ENCODE peak calls at places on chromosome 9, in five cellular contexts. Y, B, Q, O and H are unnamed samples.

GRCh38 chr9:129773262-129774048 is 20.6 kb upstream of the PTGES start:
- DNase-seq in Q (peak), B (no peak), Y (no peak), O (no peak), H (no peak)

GRCh38 chr9:71941060-71941568 is 29.7 kb downstream of the C9orf85 start:
- DNase-seq in Y (no peak), B (no peak), Q (peak), O (no peak), H (no peak)

GRCh38 chr9:120435066-120435465 is 144.9 kb downstream of the CDK5RAP2 start:
- DNase-seq in Q (peak), O (no peak), B (no peak), Y (no peak), H (no peak)

GRCh38 chr9:134488901-134489280 is 152.7 kb upstream of the COL5A1 start:
- DNase-seq in B (no peak), Q (no peak), O (no peak), Y (no peak), H (no peak)

GRCh38 chr9:13141629-13142028 is 137.9 kb downstream of the MPDZ start:
- DNase-seq in Y (no peak), B (no peak), Q (no peak), O (no peak), H (no peak)

GRCh38 chr9:135183538-135184153 is 96.2 kb downstream of the OLFM1 start:
- DNase-seq in Y (no peak), Q (no peak), B (no peak), O (no peak), H (no peak)

GRCh38 chr9:99866398-99866797 is 40.1 kb upstream of the STX17 start:
- DNase-seq in O (no peak), Y (no peak), Q (no peak), B (no peak), H (no peak)

GRCh38 chr9:128215491-128216404 is 12.6 kb downstream of the DNM1 start:
- DNase-seq in Q (peak), O (no peak), Y (no peak), B (no peak), H (no peak)

GRCh38 chr9:132144708-132145365 is 17.0 kb upstream of the NTNG2 start:
- DNase-seq in Q (peak), B (no peak), O (no peak), Y (no peak), H (no peak)

GRCh38 chr9:107637421-107638420 is 148.2 kb upstream of the KLF4 start:
- DNase-seq in Y (peak), O (peak), Q (peak), B (peak), H (no peak)

GRCh38 chr9:110452227-110452801 is 114.7 kb upstream of the TXNDC8 start:
- DNase-seq in Q (peak), B (no peak), Y (no peak), O (peak), H (no peak)

GRCh38 chr9:128735373-128735772 is 11.4 kb upstream of the ZDHHC12 start:
- DNase-seq in O (no peak), Q (no peak), B (peak), Y (no peak), H (no peak)

GRCh38 chr9:134442087-134442470 is 115.8 kb downstream of the RXRA start:
- DNase-seq in Q (peak), B (no peak), O (no peak), Y (no peak), H (no peak)

GRCh38 chr9:95025213-95026170 is 292.0 kb downstream of the FANCC start:
- DNase-seq in B (peak), Y (no peak), O (peak), Q (peak), H (peak)

GRCh38 chr9:108151161-108151586 is 661.6 kb upstream of the KLF4 start:
- DNase-seq in Y (no peak), B (peak), Q (peak), O (no peak), H (no peak)

GRCh38 chr9:35728041-35728971 is 3.7 kb downstream of the TLN1 start:
- DNase-seq in Y (peak), B (peak), O (peak), Q (peak), H (no peak)

GRCh38 chr9:3906437-3907213 is 380.8 kb upstream of the RFX3 start:
- DNase-seq in Q (peak), O (no peak), Y (no peak), B (no peak), H (no peak)

GRCh38 chr9:133571491-133571890 is 37.0 kb downstream of the ADAMTSL2 start:
- DNase-seq in Q (no peak), O (no peak), Y (no peak), B (no peak), H (no peak)

GRCh38 chr9:77569335-77569734 is 78.8 kb downstream of the GNA14 start:
- DNase-seq in O (no peak), B (no peak), Q (no peak), Y (no peak), H (no peak)

GRCh38 chr9:15219511-15219910 is 87.5 kb downstream of the TTC39B start:
- DNase-seq in O (no peak), Q (no peak), Y (no peak), B (no peak), H (no peak)

GRCh38 chr9:113657765-113658564 is 194.4 kb downstream of the RGS3 start:
- DNase-seq in O (peak), B (peak), Y (peak), Q (peak), H (peak)

GRCh38 chr9:94498801-94499454 is 56.0 kb upstream of the PCAT7 start:
- DNase-seq in Y (no peak), Q (no peak), O (no peak), B (no peak), H (no peak)

GRCh38 chr9:95004452-95005275 is 278.2 kb downstream of the AOPEP start:
- DNase-seq in O (peak), B (peak), Y (no peak), Q (no peak), H (no peak)

GRCh38 chr9:2018162-2018643 is 3.1 kb downstream of the SMARCA2 start:
- DNase-seq in Q (no peak), O (no peak), Y (no peak), B (no peak), H (no peak)

GRCh38 chr9:114058688-114059046 is 19.4 kb downstream of the AMBP start:
- DNase-seq in Y (no peak), Q (no peak), O (no peak), B (no peak), H (no peak)

GRCh38 chr9:2465921-2466460 is 155.6 kb upstream of the VLDLR start:
- DNase-seq in O (no peak), Y (no peak), B (no peak), Q (peak), H (no peak)

GRCh38 chr9:133683494-133684460 is 47.6 kb downstream of the DBH start:
- DNase-seq in Q (peak), B (peak), O (no peak), Y (no peak), H (no peak)

GRCh38 chr9:5265939-5266338 is 34.7 kb downstream of the INSL4 start:
- DNase-seq in Y (no peak), O (peak), Q (no peak), B (no peak), H (no peak)

GRCh38 chr9:110999379-110999778 is 38.9 kb downstream of the LPAR1 start:
- DNase-seq in B (no peak), Q (no peak), Y (no peak), O (no peak), H (no peak)

GRCh38 chr9:132078369-132079356 is 1.0 kb downstream of the MED27 start:
- DNase-seq in B (no peak), Q (peak), Y (no peak), O (no peak), H (no peak)

DNA sequence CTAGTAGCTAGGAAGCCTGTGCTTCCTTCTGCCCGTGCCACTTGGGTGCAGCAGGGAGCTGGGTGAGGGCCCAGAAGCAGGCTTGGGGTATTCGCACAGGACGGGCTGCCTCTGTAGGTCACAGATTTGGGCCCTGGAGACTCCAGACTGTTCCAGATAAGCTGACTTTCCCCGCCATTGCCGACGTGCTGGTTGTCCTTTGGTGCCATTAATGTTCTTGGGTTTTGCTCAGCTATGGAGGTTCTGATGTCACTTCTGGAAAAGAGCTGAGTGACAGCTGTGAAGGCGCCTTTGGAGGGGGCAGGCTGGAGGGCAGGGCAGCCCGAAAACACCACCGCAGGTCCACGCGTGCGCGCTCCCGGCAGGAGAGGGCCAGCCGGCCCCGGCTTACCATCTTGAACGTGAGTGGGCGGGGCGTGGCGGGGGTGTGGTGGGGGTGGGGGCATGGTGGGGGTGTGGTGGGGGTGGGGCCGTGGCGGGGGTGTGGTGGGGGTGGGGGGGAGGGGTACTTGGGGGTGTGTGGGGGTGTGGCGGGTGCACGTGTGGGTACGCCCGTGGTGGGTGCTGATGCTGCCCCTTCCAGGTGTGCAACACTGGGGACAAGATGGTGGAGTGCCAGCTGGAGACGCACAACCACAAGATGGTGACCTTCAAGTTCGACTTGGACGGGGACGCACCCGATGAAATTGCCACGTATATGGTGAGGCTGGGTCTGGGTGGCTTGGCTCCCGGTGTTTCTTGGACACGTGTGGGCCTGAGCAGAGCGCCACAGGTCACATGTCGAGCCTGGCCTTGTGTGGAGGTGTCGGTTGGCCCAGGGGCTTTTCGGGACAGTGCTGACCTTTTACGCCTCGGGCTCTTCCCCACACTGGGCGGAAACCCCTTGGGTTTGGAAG is 79.6 kb downstream of the WNK2 start:
- DNase-seq in O (no peak), Y (no peak), Q (no peak), B (no peak), H (no peak)
- TF ChIP-seq CTCF in O (no peak), Y (no peak), Q (no peak), B (no peak), H (no peak)

GRCh38 chr9:121667214-121667613 is 15.8 kb downstream of the DAB2IP start:
- DNase-seq in B (no peak), Y (no peak), Q (no peak), O (no peak), H (no peak)
- TF ChIP-seq CTCF in B (no peak), Y (no peak), Q (no peak), O (no peak), H (no peak)

DNA sequence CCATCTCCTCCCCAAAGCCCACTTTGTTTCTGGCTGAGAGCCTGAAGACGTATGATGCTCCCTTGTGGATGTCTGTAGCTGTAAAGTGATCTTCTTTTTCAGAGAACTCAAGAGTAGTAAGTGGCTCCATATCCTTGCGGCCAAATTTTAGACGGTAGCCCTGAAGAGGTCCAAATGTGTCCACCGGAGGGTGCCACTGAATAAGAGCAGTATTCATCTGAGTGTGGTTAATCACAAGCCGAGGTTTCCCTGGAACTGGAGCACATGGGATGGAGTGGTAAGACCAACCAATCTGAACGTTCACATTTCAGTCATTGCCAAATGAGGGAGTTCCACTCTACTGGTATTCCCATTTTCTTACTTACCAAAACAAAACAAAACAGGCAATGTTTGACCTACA is 686.5 kb upstream of the DMAC1 start:
- DNase-seq in B (peak), Q (peak), O (peak), Y (no peak), H (no peak)
- TF ChIP-seq CTCF in B (peak), Q (peak), O (peak), Y (peak), H (peak)

DNA sequence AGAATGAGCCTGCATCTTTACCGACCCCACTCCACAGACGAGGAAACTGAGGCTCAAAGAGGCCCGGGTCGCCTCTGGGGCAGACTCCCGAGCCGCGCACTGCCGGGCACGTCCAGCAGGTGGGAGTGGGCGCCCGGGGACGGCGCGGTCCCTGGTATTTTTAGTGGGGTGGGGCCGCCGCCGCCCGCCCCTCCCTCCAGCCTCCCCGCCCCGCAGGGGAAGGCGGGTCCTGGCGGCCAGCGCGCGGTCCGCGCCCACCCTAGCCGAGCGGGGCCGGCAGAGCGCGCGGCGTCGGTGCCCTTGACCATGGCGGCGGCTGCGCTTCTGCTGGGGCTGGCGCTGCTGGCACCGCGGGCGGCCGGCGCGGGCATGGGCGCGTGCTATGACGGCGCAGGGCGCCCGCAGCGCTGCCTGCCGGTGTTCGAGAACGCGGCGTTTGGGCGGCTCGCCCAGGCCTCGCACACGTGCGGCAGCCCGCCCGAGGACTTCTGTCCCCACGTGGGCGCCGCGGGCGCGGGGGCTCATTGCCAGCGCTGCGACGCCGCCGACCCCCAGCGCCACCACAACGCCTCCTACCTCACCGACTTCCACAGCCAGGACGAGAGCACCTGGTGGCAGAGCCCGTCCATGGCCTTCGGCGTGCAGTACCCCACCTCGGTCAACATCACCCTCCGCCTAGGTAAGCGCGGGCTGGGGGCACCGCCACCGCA is at the start of gene LAMC3:
- DNase-seq in Q (no peak), O (peak), Y (no peak), B (no peak), H (no peak)
- TF ChIP-seq CTCF in Q (peak), O (peak), Y (peak), B (peak), H (peak)

GRCh38 chr9:115225459-115226116 is 107.6 kb upstream of the TNC start:
- DNase-seq in Y (no peak), B (no peak), O (no peak), Q (no peak), H (no peak)

GRCh38 chr9:115231116-115231515 is 113.2 kb upstream of the TNC start:
- DNase-seq in Y (no peak), Q (no peak), O (no peak), B (no peak), H (no peak)

GRCh38 chr9:115229496-115229895 is 111.5 kb upstream of the TNC start:
- DNase-seq in O (no peak), B (no peak), Y (no peak), Q (peak), H (no peak)

GRCh38 chr9:115220339-115221009 is 102.5 kb upstream of the TNC start:
- DNase-seq in O (peak), Y (no peak), Q (no peak), B (no peak), H (no peak)

DNA sequence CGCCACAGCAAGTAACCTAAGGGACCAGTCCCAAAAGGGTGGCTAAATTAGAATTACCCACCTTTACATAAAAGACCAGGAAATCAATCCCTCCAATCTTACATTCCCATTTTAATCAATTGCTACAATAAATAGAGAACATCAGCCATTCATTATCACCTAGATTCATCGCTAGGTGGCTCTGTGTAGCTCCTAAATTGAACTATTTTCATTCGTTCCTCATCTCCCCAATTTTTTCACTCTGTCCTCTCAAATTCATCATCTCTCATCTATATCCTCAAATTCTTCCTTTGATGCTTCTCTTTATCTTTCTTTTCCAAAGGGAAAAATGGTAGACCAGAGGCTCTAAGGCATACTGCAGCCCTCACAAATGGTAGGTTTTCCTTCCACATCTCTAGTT is 108.2 kb upstream of the TNC start:
- DNase-seq in B (no peak), Q (no peak), Y (no peak), O (no peak), H (no peak)
- TF ChIP-seq CTCF in B (no peak), Q (no peak), Y (peak), O (peak), H (peak)

GRCh38 chr9:79134654-79135053 is 437.1 kb upstream of the TLE4 start:
- DNase-seq in B (no peak), Y (no peak), Q (no peak), O (peak), H (no peak)
- TF ChIP-seq CTCF in B (no peak), Y (peak), Q (no peak), O (peak), H (no peak)

GRCh38 chr9:105447814-105448812 is at the start of gene FSD1L:
- DNase-seq in Y (peak), Q (peak), O (peak), B (peak), H (peak)
- TF ChIP-seq CTCF in Y (no peak), Q (no peak), O (peak), B (peak), H (peak)